ENCODE peak calls at places on chromosomes 1 and 21, in four cellular contexts. U is OCI-M1, Z is NCI-H1092, V is activated T-cell treated with anti-CD3 and anti-CD28 coated beads for 24 hours. B is an unnamed sample.

GRCh38 chr1:246791303-246791918 is 67.2 kb downstream of the SCCPDH start:
- DNase-seq in U (no peak), Z (no peak), V (no peak), B (no peak)

GRCh38 chr21:26966978-26967913 is at the start of gene ADAMTS5:
- DNase-seq in U (peak; percentile 26), Z (no peak), V (no peak), B (peak; percentile 75)

GRCh38 chr1:207815913-207816312 is 64.1 kb downstream of the CD46 start:
- DNase-seq in U (no peak), Z (no peak), V (no peak), B (peak; percentile 71)

GRCh38 chr1:201655243-201655642 is 116.3 kb downstream of the NAV1 start:
- DNase-seq in U (no peak), Z (no peak), V (no peak), B (no peak)

GRCh38 chr1:183129921-183130675 is 56.0 kb upstream of the LAMC2 start:
- DNase-seq in U (no peak), Z (no peak), V (no peak), B (no peak)

GRCh38 chr1:192516776-192517297 is 58.7 kb upstream of the RGS1 start:
- DNase-seq in U (peak; percentile 95), Z (no peak), V (peak; percentile 65), B (peak; percentile 96)

GRCh38 chr1:1959840-1960479 is 40.9 kb upstream of the TMEM52 start:
- DNase-seq in U (peak; percentile 85), Z (peak; percentile 54), V (peak; percentile 64), B (peak; percentile 90)

GRCh38 chr1:66182551-66183178 is 351.3 kb upstream of the SGIP1 start:
- DNase-seq in U (no peak), Z (no peak), V (peak; percentile 23), B (no peak)

GRCh38 chr1:221154932-221155331 is 275.7 kb downstream of the HLX start:
- DNase-seq in U (no peak), Z (no peak), V (no peak), B (no peak)

GRCh38 chr1:235648954-235649721 is 446 bp downstream of the GNG4 start:
- DNase-seq in U (no peak), Z (peak; percentile 56), V (peak; percentile 42), B (peak; percentile 81)

GRCh38 chr1:230375795-230376194 is 50.3 kb downstream of the PGBD5 start:
- DNase-seq in U (no peak), Z (peak; percentile 78), V (no peak), B (no peak)

GRCh38 chr1:94927405-94928175 is 680 bp upstream of the CNN3 start:
- DNase-seq in U (no peak), Z (no peak), V (no peak), B (no peak)

GRCh38 chr1:211476200-211476849 is 15.6 kb downstream of the RD3 start:
- DNase-seq in U (peak; percentile 88), Z (peak; percentile 43), V (peak; percentile 70), B (peak; percentile 76)

GRCh38 chr21:31498985-31499384 is 154.9 kb upstream of the TIAM1 start:
- DNase-seq in U (no peak), Z (no peak), V (no peak), B (peak; percentile 9)

GRCh38 chr1:178379807-178380206 is 117.0 kb downstream of the CLEC20A start:
- DNase-seq in U (no peak), Z (no peak), V (no peak), B (no peak)

GRCh38 chr21:40054403-40054802 is 187.2 kb downstream of the PCP4 start:
- DNase-seq in U (no peak), Z (peak; percentile 99), V (no peak), B (no peak)

GRCh38 chr1:236864211-236864610 is 69.1 kb downstream of the MTR start:
- DNase-seq in U (no peak), Z (no peak), V (no peak), B (no peak)

GRCh38 chr21:24045775-24046215 is 1561.5 kb downstream of the MRPL39 start:
- DNase-seq in U (peak; percentile 72), Z (peak; percentile 49), V (peak; percentile 2), B (peak; percentile 60)

GRCh38 chr1:64320470-64320869 is 117.0 kb downstream of the UBE2U start:
- DNase-seq in U (no peak), Z (no peak), V (no peak), B (peak; percentile 70)

GRCh38 chr21:21096956-21097355 is 98.7 kb downstream of the NCAM2 start:
- DNase-seq in U (peak; percentile 73), Z (no peak), V (no peak), B (no peak)

GRCh38 chr21:31744162-31744800 is 12.4 kb upstream of the SCAF4 start:
- DNase-seq in U (no peak), Z (no peak), V (no peak), B (peak; percentile 66)

GRCh38 chr1:89005286-89006151 is 13.1 kb upstream of the KYAT3 start:
- DNase-seq in U (no peak), Z (no peak), V (no peak), B (no peak)

GRCh38 chr1:40717960-40718359 is 26.5 kb downstream of the NFYC start:
- DNase-seq in U (no peak), Z (no peak), V (no peak), B (no peak)

GRCh38 chr1:162629651-162630050 is 2.6 kb upstream of the DDR2 start:
- DNase-seq in U (no peak), Z (no peak), V (no peak), B (no peak)

GRCh38 chr1:40879487-40880175 is 17.5 kb upstream of the CITED4 start:
- DNase-seq in U (no peak), Z (no peak), V (no peak), B (no peak)

GRCh38 chr1:234884701-234885100 is 243.9 kb downstream of the TOMM20 start:
- DNase-seq in U (no peak), Z (no peak), V (no peak), B (no peak)

GRCh38 chr1:96698332-96698983 is 23.1 kb upstream of the PTBP2 start:
- DNase-seq in U (no peak), Z (no peak), V (no peak), B (no peak)

GRCh38 chr1:34192621-34193020 is 15.9 kb downstream of the C1orf94 start:
- DNase-seq in U (no peak), Z (no peak), V (no peak), B (no peak)

GRCh38 chr1:86410879-86411278 is 13.1 kb upstream of the CLCA2 start:
- DNase-seq in U (no peak), Z (no peak), V (no peak), B (no peak)

GRCh38 chr1:212219679-212220463 is 65.3 kb upstream of the PPP2R5A start:
- DNase-seq in U (no peak), Z (no peak), V (no peak), B (no peak)

GRCh38 chr1:95352767-95353166 is 118.8 kb downstream of the RWDD3 start:
- DNase-seq in U (no peak), Z (peak; percentile 79), V (no peak), B (no peak)

GRCh38 chr1:115275216-115275615 is 62.8 kb downstream of the NGF start:
- DNase-seq in U (peak; percentile 43), Z (no peak), V (no peak), B (peak; percentile 32)

GRCh38 chr1:204735042-204735441 is 49.5 kb upstream of the LRRN2 start:
- DNase-seq in U (no peak), Z (no peak), V (no peak), B (no peak)

B was measured in NB4.